ENCODE peak calls at places on chromosomes 16 and 17, in five cellular contexts. S, P, H, K and F are unnamed samples.

GRCh38 chr16:1772362-1772907 is at the start of gene EME2:
- DNase-seq in K (no peak), S (no peak), H (peak; percentile 69), P (peak; percentile 52), F (no peak)

GRCh38 chr16:84207869-84208268 is 16.9 kb downstream of the ADAD2 start:
- DNase-seq in H (no peak), P (no peak), S (no peak), K (no peak), F (no peak)

GRCh38 chr17:2926019-2926650 is 129.9 kb downstream of the RAP1GAP2 start:
- DNase-seq in K (no peak), P (peak; percentile 69), H (no peak), S (no peak), F (no peak)

GRCh38 chr16:21053595-21053994 is 97.1 kb downstream of the DNAH3 start:
- DNase-seq in P (no peak), H (no peak), K (no peak), S (no peak), F (no peak)

GRCh38 chr16:72203401-72203800 is 31.4 kb upstream of the PMFBP1 start:
- DNase-seq in S (no peak), P (no peak), H (no peak), K (peak; percentile 49), F (no peak)

GRCh38 chr16:68987734-68988457 is 117.6 kb upstream of the HAS3 start:
- DNase-seq in H (peak; percentile 37), K (no peak), S (no peak), P (no peak), F (no peak)

GRCh38 chr16:48497129-48497528 is 111.9 kb upstream of the SIAH1 start:
- DNase-seq in S (no peak), H (no peak), K (no peak), P (no peak), F (no peak)

GRCh38 chr17:81328489-81328888 is 33.4 kb upstream of the SLC38A10 start:
- DNase-seq in K (no peak), S (no peak), H (no peak), P (no peak), F (no peak)

GRCh38 chr16:71863995-71864394 is 18.2 kb downstream of the ATXN1L start:
- DNase-seq in S (no peak), K (no peak), H (no peak), P (no peak), F (no peak)

GRCh38 chr16:56354016-56354415 is 71.3 kb downstream of the AMFR start:
- DNase-seq in S (no peak), P (no peak), H (no peak), K (no peak), F (no peak)

GRCh38 chr17:62816282-62816839 is 8.2 kb upstream of the MARCHF10 start:
- DNase-seq in K (no peak), S (no peak), H (no peak), P (no peak), F (no peak)

GRCh38 chr17:74591503-74591902 is 580 bp downstream of the CD300LD start:
- DNase-seq in K (no peak), P (no peak), H (no peak), S (no peak), F (no peak)

GRCh38 chr17:63993368-63993990 is 4.7 kb upstream of the PRR29 start:
- DNase-seq in S (no peak), K (no peak), H (no peak), P (peak; percentile 19), F (no peak)

GRCh38 chr17:43900183-43900857 is 7.0 kb downstream of the MPP2 start:
- DNase-seq in P (peak; percentile 98), K (no peak), H (peak; percentile 100), S (peak; percentile 99), F (peak; percentile 56)

GRCh38 chr16:85387171-85387507 is 226.0 kb upstream of the GSE1 start:
- DNase-seq in K (no peak), H (no peak), P (no peak), S (no peak), F (no peak)

GRCh38 chr17:55157165-55157564 is 107.6 kb upstream of the HLF start:
- DNase-seq in P (no peak), S (no peak), K (no peak), H (no peak), F (no peak)

GRCh38 chr17:9576521-9577401 is at the start of gene CFAP52:
- DNase-seq in K (peak; percentile 28), P (peak; percentile 82), S (peak; percentile 45), H (peak; percentile 65), F (peak; percentile 48)

GRCh38 chr17:15651583-15652110 is 32.1 kb upstream of the FBXW10B start:
- DNase-seq in H (peak; percentile 76), K (peak; percentile 33), S (peak; percentile 36), P (peak; percentile 85), F (peak; percentile 95)

GRCh38 chr17:66580601-66581385 is 254.1 kb upstream of the CACNG5 start:
- DNase-seq in H (no peak), K (no peak), P (peak; percentile 58), S (no peak), F (no peak)

GRCh38 chr17:57726838-57727237 is 18.3 kb downstream of the CCDC182 start:
- DNase-seq in S (no peak), H (no peak), K (no peak), P (no peak), F (no peak)

GRCh38 chr17:72571813-72572396 is 451.1 kb downstream of the SOX9 start:
- DNase-seq in P (no peak), H (no peak), S (no peak), K (no peak), F (no peak)
- TF ChIP-seq JUND in P (no peak), H (no peak), S (no peak), K (no peak), F (no peak)

DNA sequence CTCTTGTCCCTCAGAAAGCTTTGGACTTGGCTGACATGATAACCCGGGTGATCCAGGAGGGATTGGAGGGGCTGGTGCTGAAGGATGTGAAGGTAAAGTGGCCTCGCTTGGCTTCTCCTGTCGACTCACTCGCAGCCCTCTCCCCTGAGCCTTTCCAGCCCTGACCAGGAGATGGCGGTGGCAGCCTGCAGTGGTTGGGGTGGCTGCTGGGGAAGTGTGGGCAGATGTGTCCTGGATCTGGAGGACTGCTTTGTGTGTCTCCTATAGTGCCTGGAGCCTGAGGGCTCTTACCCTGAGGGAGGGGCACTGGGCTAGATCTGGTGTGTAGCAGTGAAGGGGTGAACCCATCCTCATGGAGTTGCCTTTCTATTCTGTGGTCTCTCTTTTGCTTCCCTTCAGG is 17.9 kb downstream of the LIG3 start:
- DNase-seq in H (peak; percentile 76), P (peak; percentile 70), S (peak; percentile 75), K (peak; percentile 40), F (peak; percentile 38)
- TF ChIP-seq JUND in H (no peak), P (no peak), S (no peak), K (no peak), F (no peak)

DNA sequence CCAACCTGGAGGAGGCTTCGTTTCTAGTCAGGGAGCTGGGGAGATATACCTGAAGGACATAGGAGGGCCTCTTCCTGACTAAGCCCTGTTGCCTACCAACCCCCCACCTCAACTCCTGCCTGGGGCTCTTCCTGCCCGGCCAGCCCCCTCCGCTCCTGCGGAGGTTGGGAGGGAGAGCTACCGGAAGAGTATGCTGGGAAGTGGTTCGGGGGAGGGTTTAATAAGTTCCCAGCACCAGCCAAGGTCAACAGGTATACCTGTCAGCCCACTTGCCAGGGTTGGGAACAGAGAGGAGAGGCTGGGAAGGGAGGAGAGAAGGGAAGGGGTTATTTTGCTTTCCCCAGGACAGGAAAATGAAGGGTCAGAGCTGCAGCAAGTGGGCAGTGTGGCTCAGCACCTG is 4.7 kb downstream of the PPP1R1B start:
- DNase-seq in H (no peak), S (no peak), K (no peak), P (no peak), F (no peak)
- TF ChIP-seq JUND in H (no peak), S (no peak), K (no peak), P (no peak), F (no peak)

DNA sequence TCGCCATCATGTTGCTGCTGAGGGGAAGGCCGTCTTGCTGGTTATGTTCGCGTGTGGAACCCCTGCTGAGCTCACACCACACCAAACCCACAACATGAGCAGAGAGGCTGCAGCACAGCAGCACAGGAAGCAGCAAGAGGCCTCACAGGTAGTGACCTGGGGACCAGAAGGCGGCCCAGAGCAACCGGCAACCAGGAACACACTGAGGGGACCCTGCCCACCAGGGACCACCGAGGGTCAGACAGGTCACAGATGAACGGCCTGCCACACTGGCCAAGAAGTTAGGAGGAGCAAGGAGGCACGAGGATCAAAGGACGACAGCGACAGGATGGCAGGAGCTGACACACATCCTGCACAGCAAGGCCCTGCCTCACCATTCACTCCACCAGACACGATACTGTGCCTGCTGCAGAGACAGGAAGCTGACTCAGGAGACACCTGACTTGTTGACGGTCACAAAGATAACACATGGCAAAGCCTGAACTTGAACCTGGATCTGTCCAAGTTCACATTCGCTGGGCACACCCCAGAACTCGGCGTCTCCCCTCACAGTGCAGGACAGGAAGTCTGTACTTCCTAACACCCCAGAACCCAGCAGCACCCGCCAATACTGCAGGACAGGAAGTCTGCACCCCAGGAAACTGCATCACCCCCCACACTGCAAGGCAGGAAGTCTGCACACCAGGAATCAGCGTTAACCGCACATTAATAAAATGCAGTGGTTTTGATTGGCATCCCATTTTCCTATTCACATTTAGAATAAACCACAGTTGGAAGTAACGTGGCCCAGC is 98.5 kb downstream of the ZNF778 start:
- DNase-seq in K (peak; percentile 44), S (no peak), H (no peak), P (no peak), F (no peak)
- TF ChIP-seq JUND in K (no peak), S (no peak), H (peak; percentile 54), P (no peak), F (no peak)

DNA sequence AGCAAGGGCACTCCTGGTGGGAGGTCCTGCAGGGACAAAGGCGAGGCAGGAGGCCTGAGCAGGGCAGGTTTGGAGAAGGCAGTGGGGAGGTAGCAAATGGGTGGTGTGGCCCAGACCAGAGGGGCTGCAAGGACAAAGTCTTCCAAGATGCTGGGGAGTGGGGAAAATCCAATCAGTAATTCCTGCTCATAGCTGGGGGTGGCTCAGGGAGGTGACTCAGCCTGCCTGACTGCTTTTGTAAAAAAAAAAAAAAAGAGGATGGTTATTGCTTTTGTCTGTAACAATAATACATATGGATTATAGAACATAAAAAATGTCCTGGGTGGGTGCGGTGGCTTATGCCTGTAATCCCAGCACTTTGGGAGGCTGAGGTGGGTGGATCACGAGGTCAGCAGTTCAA is 5.2 kb downstream of the IL34 start:
- DNase-seq in S (no peak), H (no peak), K (no peak), P (no peak), F (no peak)
- TF ChIP-seq JUND in S (no peak), H (no peak), K (no peak), P (no peak), F (no peak)

GRCh38 chr17:32914181-32914580 is 13.8 kb upstream of the TMEM98 start:
- DNase-seq in K (no peak), H (no peak), S (no peak), P (no peak), F (no peak)

GRCh38 chr17:32909787-32910369 is 18.1 kb upstream of the TMEM98 start:
- DNase-seq in S (peak; percentile 60), H (peak; percentile 75), K (peak; percentile 46), P (peak; percentile 71), F (peak; percentile 78)

GRCh38 chr17:32910769-32911168 is 17.2 kb upstream of the TMEM98 start:
- DNase-seq in K (no peak), H (peak; percentile 37), S (no peak), P (no peak), F (no peak)

GRCh38 chr17:32913593-32913992 is 14.4 kb upstream of the TMEM98 start:
- DNase-seq in K (no peak), S (no peak), H (no peak), P (no peak), F (no peak)

GRCh38 chr17:32912218-32912897 is 15.6 kb upstream of the TMEM98 start:
- DNase-seq in K (no peak), P (no peak), H (peak; percentile 83), S (peak; percentile 88), F (no peak)
- TF ChIP-seq JUND in K (no peak), P (no peak), H (no peak), S (no peak), F (no peak)

GRCh38 chr17:59383893-59384292 is 52.4 kb downstream of the YPEL2 start:
- DNase-seq in K (no peak), H (no peak), S (no peak), P (no peak), F (no peak)
- TF ChIP-seq JUND in K (no peak), H (no peak), S (no peak), P (no peak), F (no peak)